ENCODE peak calls at places on chromosome 13, in five cellular contexts. O, N, C, R and M are unnamed samples.

GRCh38 chr13:100511422-100511821 is 77.2 kb downstream of the GGACT start:
- DNase-seq in O (no peak), N (no peak), C (no peak), R (no peak), M (no peak)

GRCh38 chr13:31859546-31859945 is 120.2 kb downstream of the RXFP2 start:
- DNase-seq in O (no peak), N (no peak), C (no peak), R (no peak), M (no peak)

GRCh38 chr13:110340812-110341444 is 33.8 kb downstream of the COL4A2 start:
- DNase-seq in O (peak; percentile 58), N (peak; percentile 73), C (no peak), R (no peak), M (peak; percentile 88)

GRCh38 chr13:31168736-31169135 is 7.0 kb upstream of the HSPH1 start:
- DNase-seq in O (no peak), N (no peak), C (no peak), R (no peak), M (no peak)

GRCh38 chr13:35818577-35819165 is 312.5 kb downstream of the DCLK1 start:
- DNase-seq in O (no peak), N (no peak), C (no peak), R (no peak), M (no peak)

GRCh38 chr13:46031581-46032263 is 20.8 kb downstream of the ZC3H13 start:
- DNase-seq in O (no peak), N (no peak), C (no peak), R (no peak), M (no peak)

GRCh38 chr13:101942038-101942437 is 459.8 kb downstream of the FGF14 start:
- DNase-seq in O (no peak), N (no peak), C (no peak), R (no peak), M (no peak)

GRCh38 chr13:44331912-44332840 is 41.4 kb upstream of the SERP2 start:
- DNase-seq in O (no peak), N (no peak), C (no peak), R (no peak), M (no peak)

GRCh38 chr13:59700281-59700680 is 463.4 kb downstream of the DIAPH3 start:
- DNase-seq in O (no peak), N (no peak), C (no peak), R (no peak), M (no peak)

GRCh38 chr13:114090476-114090875 is 41.9 kb downstream of the RASA3 start:
- DNase-seq in O (no peak), N (peak; percentile 40), C (no peak), R (no peak), M (peak; percentile 20)

GRCh38 chr13:43574601-43575000 is 212.2 kb downstream of the ENOX1 start:
- DNase-seq in O (no peak), N (no peak), C (no peak), R (no peak), M (no peak)

GRCh38 chr13:67620665-67621064 is 390.5 kb upstream of the PCDH9 start:
- DNase-seq in O (no peak), N (no peak), C (no peak), R (no peak), M (no peak)

GRCh38 chr13:98507060-98507797 is 69.7 kb downstream of the STK24 start:
- DNase-seq in O (no peak), N (peak; percentile 73), C (no peak), R (no peak), M (no peak)

GRCh38 chr13:36872621-36873020 is 47.4 kb downstream of the SMAD9 start:
- DNase-seq in O (no peak), N (no peak), C (no peak), R (no peak), M (no peak)

GRCh38 chr13:98581971-98582702 is 5.2 kb upstream of the STK24 start:
- DNase-seq in O (no peak), N (no peak), C (no peak), R (no peak), M (no peak)

GRCh38 chr13:111957913-111958450 is 109.0 kb upstream of the SOX1 start:
- DNase-seq in O (no peak), N (no peak), C (no peak), R (no peak), M (no peak)

GRCh38 chr13:22372261-22372660 is 701.4 kb downstream of the FGF9 start:
- DNase-seq in O (no peak), N (no peak), C (no peak), R (no peak), M (no peak)

GRCh38 chr13:42807236-42807635 is 25.9 kb downstream of the FAM216B start:
- DNase-seq in O (no peak), N (no peak), C (no peak), R (no peak), M (no peak)

GRCh38 chr13:74210693-74211393 is 76.6 kb upstream of the KLF12 start:
- DNase-seq in O (no peak), N (no peak), C (no peak), R (peak; percentile 51), M (no peak)